ENCODE peak calls at places on chromosomes 4 and X, in ten cellular contexts. J, V, G, O, T, Y, C, B, U and L are unnamed samples.

GRCh38 chr4:41257257-41257900 is 651 bp downstream of the UCHL1 start:
- DNase-seq in B (peak), Y (peak), U (no peak), V (no peak), G (peak), C (peak), T (peak), O (peak), J (peak), L (no peak)

GRCh38 chr4:159107203-159107921 is 4.5 kb downstream of the RAPGEF2 start:
- DNase-seq in O (peak), V (no peak), U (no peak), C (no peak), J (peak), G (no peak), B (no peak), T (no peak), Y (no peak), L (no peak)

GRCh38 chr4:1632109-1633104 is 51.7 kb downstream of the FAM53A start:
- DNase-seq in U (no peak), J (no peak), O (no peak), C (no peak), G (no peak), T (no peak), Y (no peak), V (no peak), B (no peak), L (no peak)

GRCh38 chr4:165331316-165331715 is 3.8 kb downstream of the MSMO1 start:
- DNase-seq in U (no peak), B (no peak), T (no peak), C (no peak), G (no peak), J (no peak), O (peak), Y (no peak), V (no peak), L (no peak)

GRCh38 chrX:13250831-13251612 is 68.8 kb downstream of the ATXN3L start:
- DNase-seq in G (peak), U (peak), Y (no peak), T (no peak), V (no peak), O (peak), B (no peak), C (no peak), J (peak), L (peak)

GRCh38 chrX:103817502-103817901 is 14.6 kb downstream of the RAB9B start:
- DNase-seq in J (peak), O (peak), G (no peak), T (no peak), V (peak), U (peak), C (peak), B (no peak), Y (peak), L (no peak)

GRCh38 chr4:149823770-149824221 is 8.2 kb upstream of the IQCM start:
- DNase-seq in U (peak), C (no peak), V (no peak), G (no peak), O (peak), B (no peak), T (no peak), J (peak), Y (no peak), L (peak)

GRCh38 chr4:70704333-70705145 is 16.2 kb downstream of the UTP3 start:
- DNase-seq in O (peak), Y (peak), J (peak), B (peak), U (no peak), C (peak), T (peak), G (peak), V (peak), L (no peak)

GRCh38 chr4:150164055-150164454 is 85.8 kb downstream of the DCLK2 start:
- DNase-seq in T (no peak), B (peak), O (no peak), U (no peak), Y (no peak), V (no peak), C (no peak), G (no peak), J (peak), L (no peak)

GRCh38 chrX:47515941-47516649 is 33.1 kb upstream of the ZNF41 start:
- DNase-seq in U (no peak), J (peak), C (no peak), T (no peak), O (peak), G (no peak), Y (no peak), B (no peak), V (no peak), L (no peak)

GRCh38 chrX:21985332-21985777 is 44.8 kb downstream of the SMS start:
- DNase-seq in B (peak), V (peak), J (peak), O (peak), Y (peak), T (peak), G (peak), U (peak), C (peak), L (peak)